ENCODE peak calls at places on chromosomes 2 and 18, in eight cellular contexts. One of them, this sample, is unnamed.

GRCh38 chr18:7567487-7568425 is 640 bp downstream of the PTPRM start:
- DNase-seq in putamen: no peak
- DNase-seq in stimulated activated CD4-positive, alpha-beta T cell treated with anti-CD3 and anti-CD28 coated beads, Interleukin-15, amount 100 ng/mL, for 24 hours: peak
- DNase-seq in T-helper 1 cell: no peak
- DNase-seq in HuH-7.5: peak
- DNase-seq in tibial artery: peak
- DNase-seq in astrocyte of the cerebellum: no peak
- DNase-seq in T-helper 2 cell: no peak
- DNase-seq in this sample: peak

GRCh38 chr18:68418881-68419280 is 296.0 kb downstream of the TMX3 start:
- DNase-seq in putamen: no peak
- DNase-seq in stimulated activated CD4-positive, alpha-beta T cell treated with anti-CD3 and anti-CD28 coated beads, Interleukin-15, amount 100 ng/mL, for 24 hours: no peak
- DNase-seq in T-helper 1 cell: no peak
- DNase-seq in HuH-7.5: no peak
- DNase-seq in tibial artery: no peak
- DNase-seq in astrocyte of the cerebellum: no peak
- DNase-seq in T-helper 2 cell: no peak
- DNase-seq in this sample: no peak

GRCh38 chr2:33437297-33437696 is 39.2 kb upstream of the RASGRP3 start:
- DNase-seq in putamen: no peak
- DNase-seq in stimulated activated CD4-positive, alpha-beta T cell treated with anti-CD3 and anti-CD28 coated beads, Interleukin-15, amount 100 ng/mL, for 24 hours: no peak
- DNase-seq in T-helper 1 cell: no peak
- DNase-seq in HuH-7.5: no peak
- DNase-seq in tibial artery: no peak
- DNase-seq in astrocyte of the cerebellum: peak
- DNase-seq in T-helper 2 cell: no peak
- DNase-seq in this sample: no peak

GRCh38 chr2:169757356-169757755 is 23.7 kb downstream of the KLHL23 start:
- DNase-seq in putamen: no peak
- DNase-seq in stimulated activated CD4-positive, alpha-beta T cell treated with anti-CD3 and anti-CD28 coated beads, Interleukin-15, amount 100 ng/mL, for 24 hours: no peak
- DNase-seq in T-helper 1 cell: no peak
- DNase-seq in HuH-7.5: no peak
- DNase-seq in tibial artery: no peak
- DNase-seq in astrocyte of the cerebellum: no peak
- DNase-seq in T-helper 2 cell: no peak
- DNase-seq in this sample: no peak

GRCh38 chr2:12642855-12643254 is 73.9 kb upstream of the TRIB2 start:
- DNase-seq in putamen: no peak
- DNase-seq in stimulated activated CD4-positive, alpha-beta T cell treated with anti-CD3 and anti-CD28 coated beads, Interleukin-15, amount 100 ng/mL, for 24 hours: no peak
- DNase-seq in T-helper 1 cell: no peak
- DNase-seq in HuH-7.5: no peak
- DNase-seq in tibial artery: no peak
- DNase-seq in astrocyte of the cerebellum: no peak
- DNase-seq in T-helper 2 cell: no peak
- DNase-seq in this sample: no peak

GRCh38 chr2:13522917-13523821 is 806.4 kb downstream of the TRIB2 start:
- DNase-seq in putamen: no peak
- DNase-seq in stimulated activated CD4-positive, alpha-beta T cell treated with anti-CD3 and anti-CD28 coated beads, Interleukin-15, amount 100 ng/mL, for 24 hours: no peak
- DNase-seq in T-helper 1 cell: no peak
- DNase-seq in HuH-7.5: no peak
- DNase-seq in tibial artery: no peak
- DNase-seq in astrocyte of the cerebellum: peak
- DNase-seq in T-helper 2 cell: no peak
- DNase-seq in this sample: no peak

GRCh38 chr2:119338826-119339561 is 27.6 kb downstream of the C2orf76 start:
- DNase-seq in putamen: no peak
- DNase-seq in stimulated activated CD4-positive, alpha-beta T cell treated with anti-CD3 and anti-CD28 coated beads, Interleukin-15, amount 100 ng/mL, for 24 hours: peak
- DNase-seq in T-helper 1 cell: no peak
- DNase-seq in HuH-7.5: no peak
- DNase-seq in tibial artery: no peak
- DNase-seq in astrocyte of the cerebellum: no peak
- DNase-seq in T-helper 2 cell: peak
- DNase-seq in this sample: no peak

GRCh38 chr2:84768840-84769239 is 112.0 kb downstream of the TRABD2A start:
- DNase-seq in putamen: no peak
- DNase-seq in stimulated activated CD4-positive, alpha-beta T cell treated with anti-CD3 and anti-CD28 coated beads, Interleukin-15, amount 100 ng/mL, for 24 hours: no peak
- DNase-seq in T-helper 1 cell: no peak
- DNase-seq in HuH-7.5: no peak
- DNase-seq in tibial artery: no peak
- DNase-seq in astrocyte of the cerebellum: no peak
- DNase-seq in T-helper 2 cell: no peak
- DNase-seq in this sample: no peak

GRCh38 chr2:70944291-70944690 is 8.6 kb downstream of the ATP6V1B1 start:
- DNase-seq in putamen: no peak
- DNase-seq in stimulated activated CD4-positive, alpha-beta T cell treated with anti-CD3 and anti-CD28 coated beads, Interleukin-15, amount 100 ng/mL, for 24 hours: no peak
- DNase-seq in T-helper 1 cell: no peak
- DNase-seq in HuH-7.5: no peak
- DNase-seq in tibial artery: peak
- DNase-seq in astrocyte of the cerebellum: no peak
- DNase-seq in T-helper 2 cell: no peak
- DNase-seq in this sample: no peak

GRCh38 chr2:117470311-117471095 is 344.0 kb upstream of the DDX18 start:
- DNase-seq in putamen: peak
- DNase-seq in stimulated activated CD4-positive, alpha-beta T cell treated with anti-CD3 and anti-CD28 coated beads, Interleukin-15, amount 100 ng/mL, for 24 hours: peak
- DNase-seq in T-helper 1 cell: no peak
- DNase-seq in HuH-7.5: no peak
- DNase-seq in tibial artery: no peak
- DNase-seq in astrocyte of the cerebellum: no peak
- DNase-seq in T-helper 2 cell: no peak
- DNase-seq in this sample: peak

GRCh38 chr18:59822612-59823275 is 77.1 kb upstream of the PMAIP1 start:
- DNase-seq in putamen: no peak
- DNase-seq in stimulated activated CD4-positive, alpha-beta T cell treated with anti-CD3 and anti-CD28 coated beads, Interleukin-15, amount 100 ng/mL, for 24 hours: no peak
- DNase-seq in T-helper 1 cell: no peak
- DNase-seq in HuH-7.5: no peak
- DNase-seq in tibial artery: no peak
- DNase-seq in astrocyte of the cerebellum: no peak
- DNase-seq in T-helper 2 cell: no peak
- DNase-seq in this sample: no peak

GRCh38 chr2:12824771-12825363 is 108.1 kb downstream of the TRIB2 start:
- DNase-seq in putamen: no peak
- DNase-seq in stimulated activated CD4-positive, alpha-beta T cell treated with anti-CD3 and anti-CD28 coated beads, Interleukin-15, amount 100 ng/mL, for 24 hours: no peak
- DNase-seq in T-helper 1 cell: no peak
- DNase-seq in HuH-7.5: no peak
- DNase-seq in tibial artery: peak
- DNase-seq in astrocyte of the cerebellum: no peak
- DNase-seq in T-helper 2 cell: no peak
- DNase-seq in this sample: no peak

GRCh38 chr2:169644173-169644572 is 50.0 kb downstream of the CFAP210 start:
- DNase-seq in putamen: no peak
- DNase-seq in stimulated activated CD4-positive, alpha-beta T cell treated with anti-CD3 and anti-CD28 coated beads, Interleukin-15, amount 100 ng/mL, for 24 hours: no peak
- DNase-seq in T-helper 1 cell: no peak
- DNase-seq in HuH-7.5: no peak
- DNase-seq in tibial artery: no peak
- DNase-seq in astrocyte of the cerebellum: no peak
- DNase-seq in T-helper 2 cell: no peak
- DNase-seq in this sample: no peak

GRCh38 chr2:114089636-114090325 is 199.9 kb downstream of the ACTR3 start:
- DNase-seq in putamen: no peak
- DNase-seq in stimulated activated CD4-positive, alpha-beta T cell treated with anti-CD3 and anti-CD28 coated beads, Interleukin-15, amount 100 ng/mL, for 24 hours: no peak
- DNase-seq in T-helper 1 cell: no peak
- DNase-seq in HuH-7.5: no peak
- DNase-seq in tibial artery: no peak
- DNase-seq in astrocyte of the cerebellum: no peak
- DNase-seq in T-helper 2 cell: no peak
- DNase-seq in this sample: no peak

GRCh38 chr2:12950957-12951656 is 234.4 kb downstream of the TRIB2 start:
- DNase-seq in putamen: no peak
- DNase-seq in stimulated activated CD4-positive, alpha-beta T cell treated with anti-CD3 and anti-CD28 coated beads, Interleukin-15, amount 100 ng/mL, for 24 hours: no peak
- DNase-seq in T-helper 1 cell: no peak
- DNase-seq in HuH-7.5: no peak
- DNase-seq in tibial artery: no peak
- DNase-seq in astrocyte of the cerebellum: peak
- DNase-seq in T-helper 2 cell: no peak
- DNase-seq in this sample: no peak

GRCh38 chr2:207450186-207450585 is 79.6 kb upstream of the CREB1 start:
- DNase-seq in putamen: no peak
- DNase-seq in stimulated activated CD4-positive, alpha-beta T cell treated with anti-CD3 and anti-CD28 coated beads, Interleukin-15, amount 100 ng/mL, for 24 hours: no peak
- DNase-seq in T-helper 1 cell: no peak
- DNase-seq in HuH-7.5: no peak
- DNase-seq in tibial artery: no peak
- DNase-seq in astrocyte of the cerebellum: no peak
- DNase-seq in T-helper 2 cell: no peak
- DNase-seq in this sample: no peak

GRCh38 chr18:11502368-11502767 is 107.0 kb upstream of the SLC35G4 start:
- DNase-seq in putamen: no peak
- DNase-seq in stimulated activated CD4-positive, alpha-beta T cell treated with anti-CD3 and anti-CD28 coated beads, Interleukin-15, amount 100 ng/mL, for 24 hours: no peak
- DNase-seq in T-helper 1 cell: no peak
- DNase-seq in HuH-7.5: no peak
- DNase-seq in tibial artery: no peak
- DNase-seq in astrocyte of the cerebellum: no peak
- DNase-seq in T-helper 2 cell: no peak
- DNase-seq in this sample: no peak

GRCh38 chr18:32303400-32303799 is 113.6 kb downstream of the MEP1B start:
- DNase-seq in putamen: no peak
- DNase-seq in stimulated activated CD4-positive, alpha-beta T cell treated with anti-CD3 and anti-CD28 coated beads, Interleukin-15, amount 100 ng/mL, for 24 hours: no peak
- DNase-seq in T-helper 1 cell: no peak
- DNase-seq in HuH-7.5: no peak
- DNase-seq in tibial artery: no peak
- DNase-seq in astrocyte of the cerebellum: no peak
- DNase-seq in T-helper 2 cell: no peak
- DNase-seq in this sample: no peak

GRCh38 chr2:108971661-108972566 is 17.1 kb downstream of the EDAR start:
- DNase-seq in putamen: no peak
- DNase-seq in stimulated activated CD4-positive, alpha-beta T cell treated with anti-CD3 and anti-CD28 coated beads, Interleukin-15, amount 100 ng/mL, for 24 hours: no peak
- DNase-seq in T-helper 1 cell: no peak
- DNase-seq in HuH-7.5: no peak
- DNase-seq in tibial artery: peak
- DNase-seq in astrocyte of the cerebellum: no peak
- DNase-seq in T-helper 2 cell: no peak
- DNase-seq in this sample: no peak

GRCh38 chr2:158953454-158953853 is 15.0 kb upstream of the TANC1 start:
- DNase-seq in putamen: no peak
- DNase-seq in stimulated activated CD4-positive, alpha-beta T cell treated with anti-CD3 and anti-CD28 coated beads, Interleukin-15, amount 100 ng/mL, for 24 hours: no peak
- DNase-seq in T-helper 1 cell: no peak
- DNase-seq in HuH-7.5: no peak
- DNase-seq in tibial artery: no peak
- DNase-seq in astrocyte of the cerebellum: peak
- DNase-seq in T-helper 2 cell: no peak
- DNase-seq in this sample: no peak

GRCh38 chr2:88028931-88029330 is 12.6 kb upstream of the RNU2-63P start:
- DNase-seq in putamen: no peak
- DNase-seq in stimulated activated CD4-positive, alpha-beta T cell treated with anti-CD3 and anti-CD28 coated beads, Interleukin-15, amount 100 ng/mL, for 24 hours: no peak
- DNase-seq in T-helper 1 cell: no peak
- DNase-seq in HuH-7.5: no peak
- DNase-seq in tibial artery: no peak
- DNase-seq in astrocyte of the cerebellum: no peak
- DNase-seq in T-helper 2 cell: no peak
- DNase-seq in this sample: no peak

GRCh38 chr2:38035968-38036367 is 40.0 kb downstream of the CYP1B1 start:
- DNase-seq in putamen: no peak
- DNase-seq in stimulated activated CD4-positive, alpha-beta T cell treated with anti-CD3 and anti-CD28 coated beads, Interleukin-15, amount 100 ng/mL, for 24 hours: no peak
- DNase-seq in T-helper 1 cell: no peak
- DNase-seq in HuH-7.5: no peak
- DNase-seq in tibial artery: no peak
- DNase-seq in astrocyte of the cerebellum: no peak
- DNase-seq in T-helper 2 cell: no peak
- DNase-seq in this sample: no peak

GRCh38 chr18:48455555-48456478 is 46.6 kb upstream of the ZBTB7C start:
- DNase-seq in putamen: no peak
- DNase-seq in stimulated activated CD4-positive, alpha-beta T cell treated with anti-CD3 and anti-CD28 coated beads, Interleukin-15, amount 100 ng/mL, for 24 hours: peak
- DNase-seq in T-helper 1 cell: peak
- DNase-seq in HuH-7.5: no peak
- DNase-seq in tibial artery: no peak
- DNase-seq in astrocyte of the cerebellum: peak
- DNase-seq in T-helper 2 cell: peak
- DNase-seq in this sample: no peak

GRCh38 chr2:242031481-242032019 is 162.0 kb downstream of the RTP5 start:
- DNase-seq in putamen: no peak
- DNase-seq in stimulated activated CD4-positive, alpha-beta T cell treated with anti-CD3 and anti-CD28 coated beads, Interleukin-15, amount 100 ng/mL, for 24 hours: peak
- DNase-seq in T-helper 1 cell: no peak
- DNase-seq in HuH-7.5: no peak
- DNase-seq in tibial artery: peak
- DNase-seq in astrocyte of the cerebellum: peak
- DNase-seq in T-helper 2 cell: peak
- DNase-seq in this sample: no peak

GRCh38 chr2:128594273-128594910 is 275.7 kb upstream of the HS6ST1 start:
- DNase-seq in putamen: no peak
- DNase-seq in stimulated activated CD4-positive, alpha-beta T cell treated with anti-CD3 and anti-CD28 coated beads, Interleukin-15, amount 100 ng/mL, for 24 hours: no peak
- DNase-seq in T-helper 1 cell: no peak
- DNase-seq in HuH-7.5: no peak
- DNase-seq in tibial artery: peak
- DNase-seq in astrocyte of the cerebellum: no peak
- DNase-seq in T-helper 2 cell: no peak
- DNase-seq in this sample: no peak